ENCODE peak calls at places on chromosomes 3 and 15, in ten cellular contexts. O is testis, H is GM12891, Z is tibial nerve, D is lower leg skin, T is HCT116, P is A549, X is body of pancreas, Y is ovary, A is esophagus muscularis mucosa. M is an unnamed sample.
A peak's percentile ranks its signal among the peaks of the same experiment; 100 is the strongest.

GRCh38 chr15:92277776-92278175 is 115.9 kb upstream of the ST8SIA2 start:
- DNase-seq in Y (no peak), O (peak; percentile 32), Z (peak; percentile 5), T (peak; percentile 12), P (peak; percentile 42), H (no peak), X (peak; percentile 6), D (no peak), A (peak; percentile 87), M (no peak)

GRCh38 chr3:27345045-27345444 is 24.1 kb downstream of the NEK10 start:
- DNase-seq in A (no peak), P (no peak), O (no peak), D (no peak), H (no peak), T (no peak), Y (no peak), X (no peak), Z (no peak), M (no peak)

GRCh38 chr15:89817701-89818280 is 3.1 kb upstream of the ANPEP start:
- DNase-seq in Y (no peak), X (no peak), A (no peak), P (no peak), D (no peak), T (no peak), H (no peak), Z (no peak), O (no peak), M (no peak)

GRCh38 chr3:24058940-24059705 is 114.0 kb downstream of the NR1D2 start:
- DNase-seq in O (no peak), T (no peak), A (no peak), Z (no peak), D (no peak), P (no peak), Y (no peak), H (no peak), X (no peak), M (no peak)

GRCh38 chr3:150038830-150039229 is 68.1 kb upstream of the PFN2 start:
- DNase-seq in P (no peak), O (peak; percentile 86), H (no peak), T (no peak), Y (peak; percentile 24), X (peak; percentile 65), D (no peak), Z (no peak), A (peak; percentile 64), M (no peak)

GRCh38 chr3:162760789-162761188 is 1264.2 kb downstream of the OTOL1 start:
- DNase-seq in O (no peak), D (no peak), H (no peak), Y (no peak), Z (no peak), T (no peak), A (no peak), X (no peak), P (no peak), M (no peak)

GRCh38 chr3:50625131-50625878 is 8.4 kb downstream of the MAPKAPK3 start:
- DNase-seq in A (no peak), P (no peak), H (no peak), Y (no peak), D (no peak), Z (no peak), T (no peak), O (no peak), X (no peak), M (no peak)

GRCh38 chr3:27483117-27484001 is 825 bp downstream of the SLC4A7 start:
- DNase-seq in Y (peak; percentile 72), T (no peak), H (peak; percentile 21), O (peak; percentile 67), X (peak; percentile 46), P (peak; percentile 27), A (peak; percentile 94), Z (peak; percentile 61), D (peak; percentile 91), M (no peak)

GRCh38 chr3:25338158-25338725 is 89.8 kb upstream of the RARB start:
- DNase-seq in Z (no peak), A (no peak), D (no peak), H (no peak), T (no peak), Y (no peak), O (no peak), X (no peak), P (no peak), M (no peak)

GRCh38 chr3:175212896-175213295 is 353.8 kb downstream of the NAALADL2 start:
- DNase-seq in Y (no peak), H (no peak), D (no peak), Z (no peak), A (no peak), X (no peak), P (no peak), T (no peak), O (no peak), M (no peak)

GRCh38 chr15:58487041-58487723 is 55.4 kb downstream of the LIPC start:
- DNase-seq in T (no peak), D (no peak), O (no peak), Y (no peak), H (no peak), Z (no peak), A (no peak), X (no peak), P (no peak), M (no peak)

GRCh38 chr3:142950972-142951371 is 12.5 kb downstream of the PAQR9 start:
- DNase-seq in T (no peak), D (no peak), O (no peak), X (no peak), H (no peak), Z (no peak), Y (no peak), P (no peak), A (no peak), M (no peak)

GRCh38 chr15:76309561-76310330 is 1.5 kb downstream of the ETFA start:
- DNase-seq in O (no peak), T (no peak), H (no peak), Z (no peak), X (no peak), D (no peak), Y (no peak), A (no peak), P (no peak), M (no peak)

GRCh38 chr3:122694966-122695365 is 14.3 kb downstream of the PARP14 start:
- DNase-seq in Z (no peak), T (no peak), P (no peak), X (no peak), Y (no peak), A (no peak), O (no peak), H (no peak), D (no peak), M (no peak)
- TF ChIP-seq POLR2A in Z (no peak), T (no peak), P (no peak), X (no peak), Y (no peak), A (no peak), O (no peak), H (peak; percentile 40), D (no peak), M (no peak)

GRCh38 chr15:65578904-65579728 is 31.8 kb downstream of the INTS14 start:
- DNase-seq in H (no peak), X (no peak), O (no peak), Z (no peak), Y (no peak), T (no peak), P (no peak), D (no peak), A (no peak), M (no peak)
- TF ChIP-seq POLR2A in H (peak; percentile 54), X (no peak), O (no peak), Z (no peak), Y (no peak), T (no peak), P (no peak), D (no peak), A (no peak), M (no peak)

GRCh38 chr3:51982838-51983577 is at the start of gene ACY1:
- DNase-seq in T (peak; percentile 57), X (peak; percentile 90), O (peak; percentile 80), H (peak; percentile 96), Z (peak; percentile 68), D (peak; percentile 96), A (peak; percentile 95), P (peak; percentile 81), Y (peak; percentile 86), M (peak; percentile 95)

GRCh38 chr3:51983578-51984268 is 388 bp downstream of the ACY1 start:
- DNase-seq in Y (no peak), X (no peak), D (no peak), Z (no peak), T (no peak), H (no peak), O (no peak), P (no peak), A (no peak), M (no peak)

GRCh38 chr3:51980253-51980652 is 3.1 kb upstream of the ACY1 start:
- DNase-seq in H (no peak), D (no peak), Z (no peak), P (no peak), O (no peak), A (no peak), T (no peak), X (no peak), Y (no peak), M (no peak)

GRCh38 chr3:51984269-51984647 is 923 bp downstream of the ACY1 start:
- DNase-seq in H (no peak), D (no peak), A (no peak), O (no peak), Y (no peak), P (no peak), X (no peak), T (no peak), Z (no peak), M (no peak)

GRCh38 chr3:51982352-51982837 is 940 bp upstream of the ACY1 start:
- DNase-seq in H (peak; percentile 73), X (peak; percentile 65), T (peak; percentile 57), A (no peak), P (peak; percentile 95), Y (no peak), D (peak; percentile 86), Z (no peak), O (no peak), M (peak; percentile 81)
- TF ChIP-seq POLR2A in H (no peak), X (no peak), T (no peak), A (no peak), P (no peak), Y (no peak), D (no peak), Z (no peak), O (no peak), M (no peak)

GRCh38 chr3:134251731-134252391 is 1.2 kb upstream of the RYK start:
- DNase-seq in Z (no peak), O (no peak), P (no peak), A (no peak), Y (peak; percentile 56), X (no peak), H (no peak), D (no peak), T (no peak), M (no peak)

GRCh38 chr3:134252766-134253165 is 2.1 kb upstream of the RYK start:
- DNase-seq in P (no peak), O (no peak), A (no peak), Z (no peak), T (no peak), X (no peak), H (no peak), D (no peak), Y (no peak), M (no peak)

GRCh38 chr3:134249442-134249841 is 1.2 kb downstream of the RYK start:
- DNase-seq in P (no peak), O (no peak), Y (no peak), Z (no peak), T (no peak), H (no peak), D (no peak), A (no peak), X (no peak), M (no peak)

GRCh38 chr3:134249935-134250716 is 533 bp downstream of the RYK start:
- DNase-seq in O (peak; percentile 66), H (peak; percentile 28), Y (peak; percentile 71), Z (peak; percentile 13), P (peak; percentile 29), T (no peak), D (peak; percentile 93), A (no peak), X (peak; percentile 65), M (peak; percentile 59)

GRCh38 chr3:134250717-134251220 is at the start of gene RYK:
- DNase-seq in A (peak; percentile 94), T (peak; percentile 67), Z (peak; percentile 54), P (peak; percentile 66), Y (peak; percentile 87), H (peak; percentile 82), X (peak; percentile 82), D (peak; percentile 96), O (peak; percentile 84), M (peak; percentile 81)
- TF ChIP-seq POLR2A in A (no peak), T (peak; percentile 77), Z (peak; percentile 45), P (peak; percentile 82), Y (peak; percentile 71), H (peak; percentile 49), X (peak; percentile 60), D (no peak), O (no peak), M (peak; percentile 63)